ENCODE peak calls at places on chromosomes 16 and 17, in ten cellular contexts. N is neural progenitor cell, L is kidney, R is WTC11, U is psoas muscle, M is nephron progenitor cell, E is lung, G is GM12878, T is body of pancreas, W is heart left ventricle. B is an unnamed sample.

GRCh38 chr16:70345840-70346239 is 863 bp upstream of the DDX19A start:
- DNase-seq in G (no peak), E (no peak), T (no peak), W (no peak), R (no peak), N (no peak), L (peak), U (no peak), M (no peak), B (no peak)

GRCh38 chr16:77307764-77308561 is 108.8 kb downstream of the SYCE1L start:
- DNase-seq in L (no peak), M (no peak), T (no peak), G (no peak), W (no peak), U (no peak), E (no peak), N (no peak), R (no peak), B (no peak)

GRCh38 chr17:33267279-33267790 is 25.8 kb downstream of the ASIC2 start:
- DNase-seq in N (no peak), U (no peak), W (no peak), R (no peak), T (no peak), L (no peak), G (no peak), E (no peak), M (no peak), B (no peak)

GRCh38 chr16:368388-369158 is 1.8 kb downstream of the MRPL28 start:
- DNase-seq in U (no peak), R (no peak), W (no peak), T (no peak), M (no peak), N (no peak), G (no peak), E (no peak), L (peak), B (no peak)

GRCh38 chr17:78558181-78558850 is 18.9 kb downstream of the DNAH17 start:
- DNase-seq in T (no peak), L (no peak), G (no peak), M (no peak), U (no peak), E (no peak), R (no peak), N (no peak), W (no peak), B (no peak)

GRCh38 chr16:14186007-14186953 is 115.2 kb downstream of the MRTFB start:
- DNase-seq in L (peak), T (no peak), G (no peak), R (peak), U (peak), N (peak), M (peak), E (no peak), W (peak), B (no peak)

GRCh38 chr16:86834451-86835035 is 256.2 kb downstream of the FOXL1 start:
- DNase-seq in T (no peak), L (no peak), N (peak), U (no peak), W (no peak), M (peak), G (no peak), E (no peak), R (peak), B (no peak)

GRCh38 chr17:27878776-27879562 is 14.2 kb downstream of the LYRM9 start:
- DNase-seq in R (peak), T (no peak), G (no peak), W (peak), E (no peak), L (no peak), U (no peak), N (no peak), M (no peak), B (no peak)

GRCh38 chr17:73304971-73305786 is 6.6 kb downstream of the CDC42EP4 start:
- DNase-seq in U (peak), N (peak), E (peak), L (peak), T (peak), M (peak), W (peak), G (no peak), R (peak), B (no peak)
- TF ChIP-seq CTCF in U (peak), N (peak), E (no peak), L (no peak), T (peak), M (no peak), W (peak), G (no peak), R (no peak), B (no peak)

DNA sequence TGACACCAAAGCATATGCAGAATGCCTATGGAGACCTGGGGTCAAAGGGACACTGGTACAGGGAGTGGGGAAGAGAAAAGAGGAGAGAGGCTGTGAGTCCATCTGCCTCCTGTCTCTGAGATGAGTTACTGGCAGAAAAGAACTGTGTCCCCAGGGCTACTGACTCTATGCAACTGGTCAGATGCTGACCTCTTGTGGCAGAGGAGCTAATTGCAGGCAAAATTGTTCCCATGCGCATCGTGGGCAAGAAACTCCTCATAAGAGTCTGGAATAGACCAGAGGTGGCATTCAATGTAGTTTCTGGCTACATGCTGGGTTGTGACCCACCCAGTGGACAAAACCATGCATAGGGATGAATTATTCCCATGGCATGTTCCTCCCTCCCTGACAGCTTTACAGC is 26.1 kb upstream of the MLKL start:
- DNase-seq in R (peak), G (no peak), T (no peak), U (no peak), E (no peak), L (no peak), M (peak), W (no peak), N (no peak), B (peak)
- TF ChIP-seq CTCF in R (peak), G (peak), T (peak), U (no peak), E (peak), L (no peak), M (peak), W (no peak), N (peak), B (peak)

GRCh38 chr17:59743842-59744241 is 36.4 kb downstream of the VMP1 start:
- DNase-seq in T (no peak), U (no peak), N (no peak), M (no peak), G (no peak), E (no peak), R (no peak), L (no peak), W (no peak), B (no peak)

GRCh38 chr17:59745040-59745439 is 37.6 kb downstream of the VMP1 start:
- DNase-seq in R (no peak), E (no peak), U (no peak), W (no peak), M (no peak), G (no peak), T (no peak), N (no peak), L (no peak), B (no peak)

GRCh38 chr17:59748591-59748990 is 41.1 kb downstream of the VMP1 start:
- DNase-seq in R (no peak), E (no peak), W (no peak), N (no peak), T (no peak), L (no peak), M (no peak), U (no peak), G (no peak), B (no peak)

GRCh38 chr17:59751955-59752413 is 44.5 kb downstream of the VMP1 start:
- DNase-seq in N (no peak), R (no peak), T (no peak), L (no peak), W (no peak), U (no peak), E (no peak), G (no peak), M (no peak), B (peak)

DNA sequence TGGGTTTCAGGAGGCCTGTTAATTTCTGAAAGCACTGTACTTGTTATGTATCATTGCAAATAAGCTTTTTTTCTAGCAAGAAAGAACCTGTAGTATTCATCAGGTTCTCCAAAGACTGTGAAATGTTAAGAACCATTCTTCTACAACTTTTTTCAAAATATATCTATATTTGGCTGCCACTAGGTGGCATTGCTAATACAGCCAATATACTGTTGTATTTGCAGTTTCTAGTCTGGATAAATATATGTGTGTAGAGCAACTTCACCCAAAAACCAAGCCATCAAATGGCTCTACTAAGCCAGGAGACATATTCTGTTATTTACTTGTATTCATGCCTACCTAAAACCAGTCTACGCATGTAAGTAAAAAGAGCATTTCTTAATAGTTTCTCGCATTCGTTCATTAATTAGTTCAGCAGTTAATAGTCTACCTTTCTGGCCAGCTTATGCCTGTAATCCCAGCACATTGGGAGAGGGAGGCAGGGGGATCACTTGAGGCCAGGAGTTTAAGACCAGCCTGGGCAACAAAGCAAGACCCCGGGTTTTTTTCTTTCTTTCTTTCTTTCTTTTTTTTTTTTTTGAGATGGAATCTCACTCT is 39.5 kb downstream of the VMP1 start:
- DNase-seq in E (no peak), T (no peak), M (no peak), G (no peak), W (no peak), L (no peak), U (no peak), N (peak), R (no peak), B (peak)
- TF ChIP-seq CTCF in E (peak), T (peak), M (peak), G (peak), W (peak), L (peak), U (peak), N (peak), R (peak), B (peak)

GRCh38 chr17:35981908-35982330 is 622 bp upstream of the CCL16 start:
- DNase-seq in G (no peak), U (no peak), T (no peak), W (no peak), N (peak), R (peak), M (no peak), L (no peak), E (no peak), B (no peak)
- TF ChIP-seq CTCF in G (peak), U (no peak), T (no peak), W (no peak), N (peak), R (no peak), M (no peak), L (no peak), E (no peak), B (peak)

B was measured in GM12864.